ENCODE peak calls at places on chromosomes 16 and 17, in nine cellular contexts. D is A673; V is neuronal stem cell; H is progenitor cell of endocrine pancreas; L is LoVo; Y is fibroblast of the conjunctiva; N is PC-9; I is stimulated activated CD4-positive, alpha-beta T cell treated with anti-CD3 and anti-CD28 coated beads, Interleukin-4, amount 100 ng/mL, for 24 hours; Z is GDM1. F is an unnamed sample.

GRCh38 chr17:67602974-67603373 is 114.8 kb upstream of the NOL11 start:
- DNase-seq in D (peak), V (peak), H (peak), L (no peak), Y (peak), N (peak), I (peak), Z (peak), F (peak)

GRCh38 chr17:17350491-17351355 is 47.5 kb downstream of the NT5M start:
- DNase-seq in D (no peak), V (no peak), H (no peak), L (no peak), Y (no peak), N (peak), I (no peak), Z (no peak), F (no peak)

GRCh38 chr17:29107933-29108805 is 65.2 kb downstream of the PIPOX start:
- DNase-seq in D (no peak), V (no peak), H (no peak), L (peak), Y (no peak), N (peak), I (no peak), Z (no peak), F (no peak)

GRCh38 chr17:75785770-75786538 is 1.3 kb downstream of the UNK start:
- DNase-seq in D (no peak), V (no peak), H (no peak), L (no peak), Y (no peak), N (no peak), I (no peak), Z (peak), F (no peak)

GRCh38 chr17:77011173-77012011 is 129.4 kb upstream of the SEC14L1 start:
- DNase-seq in D (peak), V (no peak), H (no peak), L (peak), Y (peak), N (peak), I (peak), Z (no peak), F (peak)

GRCh38 chr16:12159028-12159427 is 182.5 kb downstream of the SNX29 start:
- DNase-seq in D (no peak), V (no peak), H (no peak), L (no peak), Y (no peak), N (no peak), I (no peak), Z (no peak), F (no peak)

GRCh38 chr16:12366313-12366712 is 389.8 kb downstream of the SNX29 start:
- DNase-seq in D (no peak), V (no peak), H (no peak), L (no peak), Y (no peak), N (no peak), I (no peak), Z (no peak), F (no peak)

GRCh38 chr16:86982912-86983311 is 334.3 kb downstream of the C16orf95 start:
- DNase-seq in D (no peak), V (no peak), H (no peak), L (no peak), Y (no peak), N (no peak), I (no peak), Z (no peak), F (no peak)

GRCh38 chr16:68369697-68370096 is 58.9 kb downstream of the PRMT7 start:
- DNase-seq in D (no peak), V (no peak), H (no peak), L (no peak), Y (no peak), N (no peak), I (peak), Z (peak), F (no peak)

GRCh38 chr16:13081825-13082224 is 180.4 kb downstream of the SHISA9 start:
- DNase-seq in D (no peak), V (no peak), H (no peak), L (no peak), Y (no peak), N (no peak), I (no peak), Z (no peak), F (no peak)

GRCh38 chr17:39808409-39808997 is 55.6 kb downstream of the IKZF3 start:
- DNase-seq in D (no peak), V (no peak), H (no peak), L (no peak), Y (no peak), N (no peak), I (no peak), Z (no peak), F (no peak)

GRCh38 chr17:82370471-82371332 is 863 bp upstream of the UTS2R start:
- DNase-seq in D (no peak), V (no peak), H (no peak), L (no peak), Y (no peak), N (no peak), I (peak), Z (no peak), F (no peak)

GRCh38 chr16:84379731-84380369 is 11.5 kb downstream of the ATP2C2 start:
- DNase-seq in D (peak), V (no peak), H (no peak), L (no peak), Y (no peak), N (no peak), I (no peak), Z (no peak), F (no peak)

GRCh38 chr17:31318298-31319190 is 2.9 kb downstream of the EVI2A start:
- DNase-seq in D (no peak), V (no peak), H (no peak), L (no peak), Y (peak), N (no peak), I (peak), Z (no peak), F (no peak)

GRCh38 chr17:59038734-59039133 is 67.9 kb downstream of the TRIM37 start:
- DNase-seq in D (no peak), V (no peak), H (no peak), L (no peak), Y (no peak), N (no peak), I (no peak), Z (no peak), F (no peak)

GRCh38 chr17:32819035-32819434 is 57.9 kb downstream of the MYO1D start:
- DNase-seq in D (no peak), V (no peak), H (no peak), L (no peak), Y (no peak), N (no peak), I (no peak), Z (no peak), F (no peak)

GRCh38 chr17:82795615-82796014 is 43.8 kb downstream of the TBCD start:
- DNase-seq in D (no peak), V (no peak), H (no peak), L (no peak), Y (no peak), N (no peak), I (no peak), Z (no peak), F (no peak)

GRCh38 chr16:52489894-52490293 is 57.0 kb downstream of the TOX3 start:
- DNase-seq in D (no peak), V (no peak), H (no peak), L (no peak), Y (no peak), N (no peak), I (no peak), Z (no peak), F (no peak)

GRCh38 chr17:65332375-65332774 is 195.2 kb downstream of the RGS9 start:
- DNase-seq in D (no peak), V (no peak), H (no peak), L (peak), Y (no peak), N (peak), I (no peak), Z (no peak), F (no peak)

GRCh38 chr16:19380316-19380715 is 37.4 kb upstream of the TMC5 start:
- DNase-seq in D (no peak), V (no peak), H (no peak), L (no peak), Y (no peak), N (no peak), I (no peak), Z (no peak), F (no peak)

GRCh38 chr16:10579965-10580918 is at the start of gene EMP2:
- DNase-seq in D (peak), V (peak), H (peak), L (peak), Y (peak), N (peak), I (no peak), Z (no peak), F (no peak)

GRCh38 chr17:48814504-48814903 is 2.5 kb downstream of the TTLL6 start:
- DNase-seq in D (peak), V (peak), H (peak), L (peak), Y (no peak), N (peak), I (peak), Z (no peak), F (no peak)

GRCh38 chr16:29977063-29977462 is 3.4 kb downstream of the TAOK2 start:
- DNase-seq in D (no peak), V (no peak), H (no peak), L (no peak), Y (no peak), N (no peak), I (no peak), Z (no peak), F (no peak)

GRCh38 chr17:42281571-42282096 is 5.4 kb upstream of the STAT5B start:
- DNase-seq in D (no peak), V (no peak), H (no peak), L (no peak), Y (no peak), N (no peak), I (no peak), Z (no peak), F (peak)

GRCh38 chr16:82767198-82767597 is 140.4 kb downstream of the CDH13 start:
- DNase-seq in D (no peak), V (no peak), H (no peak), L (no peak), Y (no peak), N (no peak), I (no peak), Z (no peak), F (no peak)

GRCh38 chr17:57399690-57400089 is 143.4 kb downstream of the MSI2 start:
- DNase-seq in D (no peak), V (no peak), H (no peak), L (no peak), Y (no peak), N (no peak), I (no peak), Z (no peak), F (no peak)